ENCODE peak calls at places on chromosome X, in seven cellular contexts. N is K562, M is HepG2, C is HCT116, K is SK-N-SH, V is GM12878, J is H1. S is an unnamed sample.

GRCh38 chrX:94058728-94059382 is 384.8 kb downstream of the FAM133A start:
- DNase-seq in N (peak), M (peak), C (no peak), K (peak), V (no peak), J (no peak), S (no peak)

GRCh38 chrX:111519215-111519614 is 7.8 kb downstream of the SERTM2 start:
- DNase-seq in N (no peak), M (no peak), C (no peak), K (peak), V (no peak), J (no peak), S (peak)

GRCh38 chrX:82218361-82218760 is 1016.5 kb downstream of the SH3BGRL start:
- DNase-seq in N (peak), M (peak), C (no peak), K (peak), V (peak), J (no peak), S (peak)

GRCh38 chrX:103275947-103276567 is 493 bp downstream of the TCEAL5 start:
- DNase-seq in N (no peak), M (no peak), C (no peak), K (peak), V (no peak), J (no peak), S (no peak)

GRCh38 chrX:150100261-150100660 is 162.0 kb upstream of the EOLA2 start:
- DNase-seq in N (no peak), M (no peak), C (no peak), K (no peak), V (no peak), J (no peak), S (no peak)

GRCh38 chrX:49155243-49155899 is 7.2 kb upstream of the MAGIX start:
- DNase-seq in N (peak), M (no peak), C (peak), K (no peak), V (no peak), J (no peak), S (peak)

GRCh38 chrX:23820235-23820782 is 37.3 kb downstream of the SAT1 start:
- DNase-seq in N (no peak), M (no peak), C (peak), K (no peak), V (no peak), J (no peak), S (no peak)

GRCh38 chrX:72368796-72369195 is 63.1 kb upstream of the CITED1 start:
- DNase-seq in N (no peak), M (no peak), C (no peak), K (no peak), V (no peak), J (no peak), S (no peak)

GRCh38 chrX:135421932-135422809 is at the start of gene SMIM10L2A:
- DNase-seq in N (peak), M (no peak), C (no peak), K (peak), V (no peak), J (no peak), S (no peak)

GRCh38 chrX:39324233-39324632 is 523.0 kb downstream of the MID1IP1 start:
- DNase-seq in N (no peak), M (no peak), C (no peak), K (peak), V (no peak), J (no peak), S (no peak)

GRCh38 chrX:9612146-9612505 is 147.3 kb downstream of the TBL1X start:
- DNase-seq in N (no peak), M (no peak), C (no peak), K (peak), V (no peak), J (no peak), S (no peak)

GRCh38 chrX:65537229-65537628 is 2.6 kb upstream of the LAS1L start:
- DNase-seq in N (no peak), M (no peak), C (no peak), K (no peak), V (no peak), J (no peak), S (no peak)

GRCh38 chrX:123860983-123861382 is 1.1 kb downstream of the XIAP start:
- DNase-seq in N (no peak), M (no peak), C (no peak), K (no peak), V (no peak), J (no peak), S (no peak)

GRCh38 chrX:53074987-53075386 is 7.2 kb upstream of the TSPYL2 start:
- DNase-seq in N (peak), M (no peak), C (no peak), K (no peak), V (no peak), J (no peak), S (no peak)

GRCh38 chrX:132488819-132489255 is at the start of gene MBNL3:
- DNase-seq in N (no peak), M (peak), C (no peak), K (peak), V (no peak), J (no peak), S (no peak)

GRCh38 chrX:36160056-36160455 is 240.5 kb downstream of the CFAP47 start:
- DNase-seq in N (no peak), M (no peak), C (no peak), K (no peak), V (no peak), J (no peak), S (no peak)

GRCh38 chrX:45592067-45592466 is 391.4 kb upstream of the DIPK2B start:
- DNase-seq in N (no peak), M (no peak), C (no peak), K (no peak), V (no peak), J (no peak), S (no peak)

GRCh38 chrX:14875624-14876023 is 2.4 kb downstream of the MOSPD2 start:
- DNase-seq in N (no peak), M (no peak), C (no peak), K (no peak), V (no peak), J (no peak), S (no peak)

GRCh38 chrX:14873676-14874049 is 442 bp downstream of the MOSPD2 start:
- DNase-seq in N (no peak), M (no peak), C (no peak), K (no peak), V (no peak), J (no peak), S (no peak)

GRCh38 chrX:14872355-14872754 is 514 bp downstream of the FANCB start:
- DNase-seq in N (peak), M (no peak), C (no peak), K (peak), V (no peak), J (no peak), S (no peak)

GRCh38 chrX:14872851-14873675 is at the start of the genes FANCB and MOSPD2:
- DNase-seq in N (peak), M (peak), C (peak), K (peak), V (peak), J (peak), S (peak)

DNA sequence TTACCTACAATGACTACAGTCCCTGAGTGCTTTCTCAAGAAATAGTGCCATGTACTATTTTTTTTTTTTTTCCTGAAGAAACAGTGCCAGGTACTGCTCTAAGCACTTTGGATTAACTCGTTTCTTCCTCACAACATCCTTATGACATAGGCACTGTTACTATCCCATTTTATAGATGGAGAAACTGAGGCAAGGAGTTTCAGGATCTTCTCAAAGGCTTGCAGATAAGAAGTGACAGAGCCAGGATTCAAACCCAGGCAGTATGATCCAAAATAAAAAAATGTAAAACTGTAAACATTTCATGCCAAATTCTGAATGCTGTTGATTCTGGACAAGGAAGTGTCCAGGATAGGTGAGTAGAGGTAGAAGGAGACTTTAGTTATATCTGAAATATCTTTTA is 1.1 kb downstream of the FANCB start:
- DNase-seq in N (no peak), M (no peak), C (no peak), K (no peak), V (no peak), J (no peak), S (no peak)
- H3K4me3 ChIP-seq in N (peak), M (no peak), C (peak), K (no peak), V (peak), J (no peak), S (no peak)

DNA sequence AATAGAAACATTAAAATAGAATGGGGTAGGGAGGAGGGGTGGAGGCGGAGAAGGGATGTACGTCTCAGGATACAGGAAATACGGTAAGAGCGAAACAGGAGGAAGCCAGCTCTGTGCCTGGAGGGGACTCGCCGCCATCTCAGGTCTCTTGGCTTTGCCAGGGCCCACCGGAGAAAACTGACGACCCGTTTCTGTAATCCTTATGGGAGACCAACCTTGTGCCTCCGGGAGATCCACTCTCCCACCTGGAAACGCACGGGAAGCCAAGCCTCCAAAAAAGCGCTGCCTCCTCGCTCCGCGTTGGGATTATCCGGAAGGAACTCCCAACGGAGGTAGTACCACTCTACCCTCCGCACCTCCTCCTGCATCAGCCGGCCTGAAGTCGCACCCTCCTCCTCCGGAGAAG is at the start of gene NBDY:
- DNase-seq in N (peak), M (no peak), C (no peak), K (peak), V (no peak), J (no peak), S (peak)
- TF ChIP-seq YY1 in N (peak), M (no peak), C (peak), K (peak), V (peak), J (peak), S (peak)

DNA sequence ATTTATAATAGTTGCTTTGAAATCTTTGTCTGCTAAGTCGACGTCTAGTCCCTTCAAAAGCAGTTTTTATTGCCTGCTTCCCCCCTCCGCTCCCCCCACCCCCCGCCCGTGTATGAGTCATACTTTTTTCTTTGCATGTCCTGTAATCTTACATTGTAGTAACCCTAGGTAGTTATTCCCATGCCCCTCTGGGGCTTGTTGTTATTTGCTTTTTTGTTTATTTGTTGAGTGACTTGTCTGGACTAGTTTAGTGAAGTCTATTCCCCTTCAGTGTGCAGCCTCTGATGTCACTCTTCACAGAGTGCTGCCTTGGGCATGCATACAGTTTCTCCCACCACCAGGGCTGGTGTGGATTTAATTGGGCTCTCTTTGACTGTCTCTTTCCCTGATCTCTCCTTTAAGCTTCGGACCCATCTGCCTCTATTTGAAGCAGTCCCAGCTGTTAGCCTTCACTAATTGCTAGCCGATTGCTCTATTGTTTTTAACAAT is 86.2 kb downstream of the PPEF1 start:
- DNase-seq in N (peak), M (peak), C (no peak), K (peak), V (no peak), J (no peak), S (peak)
- H3K4me3 ChIP-seq in N (no peak), M (no peak), C (no peak), K (no peak), V (no peak), J (no peak), S (no peak)

GRCh38 chrX:13717697-13718483 is 16.5 kb downstream of the TRAPPC2 start:
- DNase-seq in N (no peak), M (no peak), C (no peak), K (no peak), V (no peak), J (no peak), S (no peak)
- TF ChIP-seq YY1 in N (no peak), M (no peak), C (no peak), K (no peak), V (no peak), J (no peak), S (no peak)

DNA sequence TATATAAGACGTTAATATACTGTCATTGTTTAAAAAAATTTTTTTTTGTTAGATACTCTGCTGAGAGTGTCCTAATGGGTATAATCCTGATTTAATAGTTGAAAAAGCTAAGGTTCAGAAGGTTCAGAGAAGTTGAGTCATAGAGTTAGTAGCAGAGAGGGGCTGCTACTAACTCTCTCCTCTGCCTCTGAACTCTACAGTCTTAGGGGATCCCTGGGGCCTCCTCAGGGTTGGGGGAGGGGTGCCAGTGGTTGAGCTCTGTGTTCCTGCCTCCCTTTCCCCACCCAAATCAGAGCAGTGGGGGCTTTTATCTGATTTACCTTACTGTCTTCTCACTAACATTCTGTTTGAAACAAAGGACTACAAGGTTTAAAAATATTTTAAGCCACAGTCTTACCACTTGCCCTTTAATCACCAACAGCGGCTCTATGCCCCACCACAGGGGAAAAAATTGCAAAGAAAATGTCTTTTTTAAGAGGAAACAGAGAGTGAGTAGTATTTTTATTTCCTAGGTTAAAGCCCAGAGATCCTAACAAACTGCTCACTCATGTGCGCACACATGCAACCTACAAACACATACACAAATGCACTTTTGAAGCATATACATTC is 102.2 kb upstream of the ATP6AP2 start:
- DNase-seq in N (no peak), M (no peak), C (no peak), K (no peak), V (no peak), J (no peak), S (no peak)
- H3K4me3 ChIP-seq in N (no peak), M (no peak), C (no peak), K (no peak), V (no peak), J (no peak), S (no peak)

DNA sequence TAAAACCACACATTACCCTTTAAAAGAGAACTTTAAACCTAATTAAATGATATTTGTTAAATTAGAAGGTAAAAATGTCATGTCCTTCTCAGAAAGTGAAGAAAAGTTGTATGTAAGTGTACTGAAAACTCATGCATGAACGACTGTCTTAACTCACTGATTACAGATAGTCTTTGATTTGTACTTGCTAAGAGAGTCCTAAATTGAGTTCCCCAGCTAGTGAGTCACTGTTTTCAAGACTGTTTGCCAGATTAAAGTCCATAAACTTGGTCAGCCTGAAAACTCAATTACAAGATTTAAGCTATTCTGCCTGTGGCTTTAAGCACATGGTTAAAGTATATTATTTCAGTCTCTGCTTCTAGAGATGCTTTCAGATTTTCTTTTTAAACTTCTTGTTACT is 124.9 kb upstream of the ZCCHC13 start:
- DNase-seq in N (no peak), M (peak), C (no peak), K (no peak), V (no peak), J (no peak), S (no peak)
- TF ChIP-seq YY1 in N (no peak), M (no peak), C (no peak), K (no peak), V (no peak), J (no peak), S (no peak)

GRCh38 chrX:152903589-152903988 is 5.7 kb downstream of the ZNF185 start:
- DNase-seq in N (no peak), M (no peak), C (no peak), K (no peak), V (no peak), J (no peak), S (no peak)

GRCh38 chrX:152902502-152902820 is 4.6 kb downstream of the ZNF185 start:
- DNase-seq in N (no peak), M (no peak), C (no peak), K (no peak), V (no peak), J (no peak), S (no peak)

GRCh38 chrX:152900937-152901445 is 3.1 kb downstream of the ZNF185 start:
- DNase-seq in N (no peak), M (no peak), C (no peak), K (no peak), V (no peak), J (no peak), S (no peak)

GRCh38 chrX:152899874-152900719 is 2.2 kb downstream of the ZNF185 start:
- DNase-seq in N (no peak), M (no peak), C (no peak), K (no peak), V (no peak), J (no peak), S (no peak)

DNA sequence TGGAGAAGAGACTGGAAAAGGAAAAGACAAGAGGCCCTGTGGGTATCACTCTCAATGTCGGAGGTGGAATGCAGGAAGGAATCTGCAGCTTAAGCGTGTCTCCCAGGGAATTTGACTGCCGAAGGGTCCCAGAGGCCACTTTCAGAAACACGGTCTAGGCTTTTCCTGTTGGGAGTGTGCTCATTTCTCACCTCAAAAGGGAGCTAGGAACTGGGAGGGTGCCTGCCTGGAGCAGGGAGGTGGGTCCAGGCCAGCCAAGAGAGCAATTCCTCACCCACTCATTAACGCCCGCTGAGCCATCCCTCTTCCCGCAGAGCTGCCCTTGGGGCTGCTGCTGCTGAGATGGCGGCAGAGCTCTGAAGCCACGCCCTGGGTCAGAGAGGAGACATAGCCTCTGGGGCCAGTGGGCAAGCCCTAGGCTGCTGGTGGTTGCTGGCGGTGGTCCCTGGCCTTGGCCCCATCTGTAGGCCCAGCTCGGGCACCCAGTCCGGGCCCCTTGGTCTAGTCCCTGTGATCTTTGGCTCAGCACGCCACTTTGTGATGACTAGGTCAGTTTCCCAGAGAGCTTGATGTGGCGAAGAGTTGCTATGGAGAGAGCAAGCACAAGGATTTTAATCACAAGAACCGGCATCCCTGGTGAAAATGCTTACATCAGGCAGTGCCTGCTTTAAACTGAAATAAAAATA is 4.1 kb downstream of the ZNF185 start:
- DNase-seq in N (no peak), M (no peak), C (no peak), K (no peak), V (no peak), J (no peak), S (no peak)
- H3K4me3 ChIP-seq in N (no peak), M (no peak), C (no peak), K (no peak), V (no peak), J (no peak), S (no peak)

GRCh38 chrX:129649268-129650182 is 5.2 kb downstream of the APLN start:
- DNase-seq in N (no peak), M (no peak), C (no peak), K (peak), V (no peak), J (no peak), S (no peak)
- TF ChIP-seq YY1 in N (no peak), M (no peak), C (no peak), K (no peak), V (no peak), J (no peak), S (no peak)

GRCh38 chrX:28584025-28584424 is 3.2 kb upstream of the IL1RAPL1 start:
- DNase-seq in N (peak), M (no peak), C (no peak), K (no peak), V (no peak), J (no peak), S (no peak)

GRCh38 chrX:28585767-28586166 is 1.5 kb upstream of the IL1RAPL1 start:
- DNase-seq in N (no peak), M (no peak), C (no peak), K (no peak), V (no peak), J (no peak), S (no peak)

GRCh38 chrX:28586291-28586690 is 955 bp upstream of the IL1RAPL1 start:
- DNase-seq in N (no peak), M (no peak), C (no peak), K (no peak), V (no peak), J (no peak), S (peak)

GRCh38 chrX:28589048-28589447 is 1.8 kb downstream of the IL1RAPL1 start:
- DNase-seq in N (no peak), M (no peak), C (no peak), K (no peak), V (no peak), J (no peak), S (no peak)

DNA sequence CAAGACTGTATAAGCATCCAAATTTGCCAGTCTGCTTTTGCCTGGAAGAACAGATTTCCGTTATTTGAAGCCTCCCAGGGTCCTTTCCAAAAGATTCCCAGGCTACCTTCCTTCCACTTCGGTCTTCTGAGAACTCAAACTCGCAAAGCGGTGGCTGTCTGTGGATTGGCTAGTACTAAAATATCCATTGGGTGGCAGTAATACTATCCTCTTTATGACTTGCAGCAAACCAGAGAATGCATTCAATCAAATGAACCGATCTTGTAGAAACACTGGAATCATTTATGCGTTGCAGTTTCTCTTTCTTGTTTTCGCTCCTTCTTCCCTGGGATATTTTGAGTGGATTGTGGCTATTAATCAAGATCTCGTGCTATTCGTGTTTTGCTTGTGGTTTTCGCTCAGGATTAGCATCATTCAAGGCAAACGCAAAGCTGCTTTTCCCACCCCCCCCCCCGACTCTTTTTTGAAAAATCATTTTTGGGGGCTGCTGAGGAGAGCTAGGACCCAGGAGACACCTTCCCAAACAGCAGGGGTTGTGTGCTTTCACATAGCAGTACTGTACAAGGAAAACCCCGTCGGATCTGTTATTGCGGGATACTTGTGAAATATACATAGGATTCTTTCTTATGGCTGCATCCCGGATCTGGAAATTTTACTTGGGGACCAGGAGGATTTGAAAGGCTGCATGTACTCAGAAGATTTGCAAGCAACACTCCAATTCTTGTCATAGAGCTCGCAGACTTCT is at the start of gene IL1RAPL1:
- DNase-seq in N (no peak), M (no peak), C (no peak), K (no peak), V (no peak), J (no peak), S (no peak)
- H3K4me3 ChIP-seq in N (no peak), M (no peak), C (peak), K (peak), V (no peak), J (peak), S (peak)